ENCODE peak calls at places on chromosomes 1 and 21, in nine cellular contexts. Q is AG10803, Z is ovary, V is uterus, B is coronary artery, T is fibroblast of pulmonary artery, A is stomach, D is cardiac muscle cell, F is right lobe of liver. G is an unnamed sample.

GRCh38 chr21:42235593-42235992 is 16.7 kb downstream of the ABCG1 start:
- DNase-seq in Q (no peak), Z (no peak), V (no peak), B (no peak), T (no peak), A (no peak), D (no peak), F (no peak), G (no peak)

GRCh38 chr1:176177764-176178163 is 29.3 kb downstream of the COP1 start:
- DNase-seq in Q (no peak), Z (no peak), V (no peak), B (no peak), T (no peak), A (no peak), D (no peak), F (no peak), G (no peak)

GRCh38 chr1:25743164-25744139 is 56.5 kb upstream of the SELENON start:
- DNase-seq in Q (peak), Z (peak), V (peak), B (peak), T (peak), A (peak), D (peak), F (peak), G (peak)

GRCh38 chr1:24909388-24909898 is 20.6 kb downstream of the RUNX3 start:
- DNase-seq in Q (peak), Z (no peak), V (no peak), B (no peak), T (peak), A (peak), D (peak), F (peak), G (peak)

GRCh38 chr1:18144921-18145699 is 37.5 kb downstream of the IGSF21 start:
- DNase-seq in Q (peak), Z (no peak), V (no peak), B (no peak), T (no peak), A (no peak), D (no peak), F (no peak), G (no peak)

GRCh38 chr1:199719156-199719842 is 308.2 kb upstream of the NR5A2 start:
- DNase-seq in Q (no peak), Z (no peak), V (no peak), B (no peak), T (no peak), A (no peak), D (no peak), F (no peak), G (no peak)

GRCh38 chr1:227604446-227604845 is 41.1 kb downstream of the ZNF678 start:
- DNase-seq in Q (no peak), Z (no peak), V (no peak), B (no peak), T (no peak), A (no peak), D (peak), F (no peak), G (peak)

GRCh38 chr1:9228589-9228988 is 6.0 kb upstream of the H6PD start:
- DNase-seq in Q (no peak), Z (no peak), V (no peak), B (no peak), T (no peak), A (no peak), D (no peak), F (no peak), G (no peak)

GRCh38 chr1:36359911-36360310 is 25.8 kb downstream of the STK40 start:
- DNase-seq in Q (no peak), Z (no peak), V (no peak), B (no peak), T (no peak), A (no peak), D (no peak), F (no peak), G (peak)

GRCh38 chr1:171645553-171646336 is 6.7 kb downstream of the MYOC start:
- DNase-seq in Q (peak), Z (peak), V (peak), B (peak), T (peak), A (no peak), D (peak), F (no peak), G (no peak)

GRCh38 chr1:182337736-182338571 is 53.6 kb downstream of the GLUL start:
- DNase-seq in Q (peak), Z (peak), V (peak), B (no peak), T (peak), A (no peak), D (peak), F (no peak), G (no peak)

GRCh38 chr21:45974073-45975016 is 7.2 kb upstream of the COL6A1 start:
- DNase-seq in Q (peak), Z (peak), V (peak), B (peak), T (peak), A (peak), D (peak), F (peak), G (peak)

GRCh38 chr1:155794605-155795265 is 62.3 kb downstream of the GON4L start:
- DNase-seq in Q (no peak), Z (no peak), V (no peak), B (no peak), T (no peak), A (no peak), D (no peak), F (no peak), G (peak)

GRCh38 chr1:2074944-2075740 is 24.9 kb downstream of the PRKCZ start:
- DNase-seq in Q (no peak), Z (no peak), V (no peak), B (no peak), T (no peak), A (no peak), D (no peak), F (no peak), G (no peak)

GRCh38 chr1:34113887-34114286 is 51.1 kb downstream of the CSMD2 start:
- DNase-seq in Q (peak), Z (no peak), V (no peak), B (no peak), T (peak), A (no peak), D (peak), F (no peak), G (peak)

GRCh38 chr1:78950801-78951200 is 55.7 kb downstream of the ADGRL4 start:
- DNase-seq in Q (no peak), Z (no peak), V (no peak), B (no peak), T (no peak), A (no peak), D (no peak), F (no peak), G (peak)

GRCh38 chr1:234230414-234230862 is 142.8 kb upstream of the COA6 start:
- DNase-seq in Q (no peak), Z (no peak), V (no peak), B (no peak), T (no peak), A (no peak), D (peak), F (no peak), G (no peak)

GRCh38 chr21:46145840-46146691 is 9.3 kb downstream of the FTCD start:
- DNase-seq in Q (no peak), Z (no peak), V (peak), B (no peak), T (no peak), A (no peak), D (no peak), F (peak), G (no peak)

GRCh38 chr1:59703226-59703917 is 111.4 kb upstream of the HOOK1 start:
- DNase-seq in Q (peak), Z (no peak), V (peak), B (no peak), T (peak), A (no peak), D (peak), F (no peak), G (peak)

GRCh38 chr1:234839663-234840062 is 229.7 kb upstream of the IRF2BP2 start:
- DNase-seq in Q (no peak), Z (no peak), V (no peak), B (no peak), T (no peak), A (no peak), D (no peak), F (no peak), G (peak)

GRCh38 chr1:94729287-94729686 is 90.9 kb upstream of the SLC44A3 start:
- DNase-seq in Q (peak), Z (no peak), V (no peak), B (no peak), T (peak), A (no peak), D (peak), F (no peak), G (peak)

GRCh38 chr1:156342556-156342955 is 4.2 kb downstream of the TSACC start:
- DNase-seq in Q (peak), Z (no peak), V (no peak), B (no peak), T (no peak), A (no peak), D (no peak), F (no peak), G (no peak)

GRCh38 chr1:227999056-227999930 is 7.5 kb upstream of the WNT3A start:
- DNase-seq in Q (peak), Z (no peak), V (peak), B (peak), T (peak), A (peak), D (peak), F (peak), G (peak)

GRCh38 chr1:209045326-209046057 is 538.0 kb upstream of the CAMK1G start:
- DNase-seq in Q (peak), Z (no peak), V (no peak), B (no peak), T (no peak), A (no peak), D (no peak), F (no peak), G (no peak)

GRCh38 chr1:199913313-199913712 is 114.2 kb upstream of the NR5A2 start:
- DNase-seq in Q (no peak), Z (no peak), V (no peak), B (no peak), T (no peak), A (no peak), D (no peak), F (no peak), G (no peak)

DNA sequence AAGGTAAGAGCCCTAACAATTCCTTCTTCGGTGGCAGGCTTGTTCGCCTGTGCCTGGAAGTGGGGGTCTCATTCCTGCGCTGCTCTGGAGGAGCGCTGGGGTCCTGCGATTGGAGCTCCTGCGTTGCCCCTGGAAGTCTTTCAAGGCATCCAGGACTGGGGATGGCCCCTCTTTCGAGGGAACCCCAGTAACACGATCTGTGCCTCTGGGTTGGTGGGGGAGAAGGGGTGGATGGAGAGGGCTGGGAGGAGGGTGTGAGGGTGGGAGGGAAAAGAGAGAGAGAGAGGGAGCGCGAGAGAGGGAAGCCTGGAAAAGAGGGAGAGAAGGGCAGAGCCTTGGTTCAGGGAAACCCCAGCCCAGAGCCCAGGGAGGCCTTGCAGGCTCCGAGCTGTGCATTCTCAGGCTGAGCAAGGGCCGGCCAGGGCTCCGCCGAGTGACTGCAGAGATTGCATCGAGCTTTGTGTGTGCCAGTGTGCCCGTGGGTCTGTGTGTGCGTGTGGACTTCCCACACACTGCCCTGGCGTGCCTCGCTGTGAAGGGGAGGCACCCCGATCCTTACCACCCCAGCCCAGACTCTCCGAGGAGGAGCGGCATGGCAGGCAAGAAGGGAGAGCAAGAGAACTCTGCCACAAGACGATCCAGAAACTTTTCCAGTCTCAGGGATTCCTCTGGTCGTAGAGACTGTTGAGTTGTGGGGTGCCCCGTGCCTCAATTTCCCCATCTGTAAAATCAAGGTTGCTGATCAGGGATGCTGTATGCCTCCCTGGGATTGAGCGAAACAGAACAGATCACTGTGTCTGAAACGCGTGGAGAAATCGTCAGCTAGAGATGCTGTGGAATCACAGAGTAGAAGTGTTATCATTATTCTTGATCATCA is 609 bp downstream of the BCL9 start:
- DNase-seq in Q (peak), Z (peak), V (peak), B (peak), T (peak), A (peak), D (peak), F (peak), G (peak)
- H3K4me3 ChIP-seq in Q (peak), Z (peak), V (peak), B (peak), T (peak), A (peak), D (peak), F (peak), G (peak)

GRCh38 chr1:91529856-91530255 is 29.2 kb downstream of the CDC7 start:
- DNase-seq in Q (peak), Z (no peak), V (no peak), B (no peak), T (peak), A (no peak), D (peak), F (no peak), G (peak)
- TF ChIP-seq CTCF in Q (peak), Z (no peak), V (no peak), B (no peak), T (peak), A (no peak), D (peak), F (peak), G (peak)

DNA sequence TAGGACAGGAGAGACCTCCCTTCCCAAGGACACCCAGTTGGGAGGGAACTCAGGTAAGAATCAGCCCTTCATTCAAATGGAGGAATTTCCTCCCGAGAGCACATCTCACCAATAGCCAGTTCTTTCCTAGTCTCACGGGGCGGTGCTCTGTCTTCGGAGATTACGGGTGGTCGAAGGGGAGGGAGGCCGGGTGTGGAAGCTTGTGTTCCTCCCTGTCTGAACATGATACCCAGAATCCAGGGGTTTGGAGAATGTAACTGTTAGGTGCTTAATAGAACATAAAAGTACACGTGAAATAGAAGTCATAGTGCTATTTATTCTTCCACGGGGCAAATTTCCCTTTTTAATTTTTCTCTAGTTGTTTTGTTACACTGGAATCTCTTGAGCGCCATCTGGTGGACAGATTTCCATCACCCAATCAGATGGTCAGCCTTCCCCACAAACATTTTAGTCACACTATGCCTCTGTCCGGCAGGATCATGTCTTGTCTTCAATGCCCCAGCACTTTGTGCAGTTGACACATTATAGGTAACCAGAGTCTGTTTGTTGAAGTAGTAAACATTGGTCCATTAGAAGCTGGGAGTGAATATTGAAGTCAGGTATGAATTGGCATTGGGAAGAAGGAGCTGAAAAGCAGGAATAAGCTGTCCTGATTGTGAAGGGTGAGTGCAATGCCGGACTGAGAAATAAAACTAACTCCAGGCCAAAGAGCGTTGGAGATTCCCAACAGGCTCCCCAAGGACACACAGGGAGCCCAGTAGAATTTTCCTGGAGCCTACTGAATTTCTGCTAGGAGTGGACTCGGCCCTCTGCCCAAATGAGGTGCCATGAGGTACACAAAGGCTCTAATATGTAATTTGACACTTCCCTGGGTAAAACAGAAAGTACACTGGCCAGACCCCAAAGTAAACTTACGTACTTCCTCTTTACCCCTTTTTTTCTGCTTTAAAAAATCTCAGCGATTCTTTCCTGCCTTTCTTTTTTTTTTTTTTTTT is 27.6 kb upstream of the ZNF697 start:
- DNase-seq in Q (peak), Z (peak), V (peak), B (no peak), T (peak), A (peak), D (peak), F (peak), G (peak)
- H3K4me3 ChIP-seq in Q (peak), Z (peak), V (peak), B (peak), T (peak), A (peak), D (peak), F (peak), G (peak)

GRCh38 chr1:201020647-201021332 is 2.7 kb downstream of the KIF21B start:
- DNase-seq in Q (no peak), Z (no peak), V (no peak), B (no peak), T (peak), A (no peak), D (peak), F (no peak), G (peak)
- TF ChIP-seq CTCF in Q (peak), Z (no peak), V (no peak), B (no peak), T (peak), A (no peak), D (peak), F (no peak), G (peak)

GRCh38 chr1:114153621-114154145 is at the start of gene SYT6:
- DNase-seq in Q (no peak), Z (no peak), V (no peak), B (no peak), T (no peak), A (no peak), D (no peak), F (no peak), G (no peak)
- H3K4me3 ChIP-seq in Q (peak), Z (peak), V (peak), B (peak), T (no peak), A (peak), D (peak), F (peak), G (no peak)

GRCh38 chr1:223161321-223161720 is 18.3 kb upstream of the TLR5 start:
- DNase-seq in Q (no peak), Z (no peak), V (no peak), B (no peak), T (no peak), A (no peak), D (no peak), F (no peak), G (no peak)
- TF ChIP-seq CTCF in Q (no peak), Z (no peak), V (no peak), B (no peak), T (no peak), A (no peak), D (no peak), F (no peak), G (no peak)

GRCh38 chr1:240998441-240999015 is 358.5 kb downstream of the RGS7 start:
- DNase-seq in Q (no peak), Z (no peak), V (no peak), B (no peak), T (no peak), A (no peak), D (no peak), F (peak), G (no peak)
- H3K4me3 ChIP-seq in Q (no peak), Z (no peak), V (no peak), B (no peak), T (no peak), A (no peak), D (no peak), F (no peak), G (no peak)

GRCh38 chr1:147390185-147390542 is 147.7 kb downstream of the CHD1L start:
- DNase-seq in Q (no peak), Z (no peak), V (no peak), B (no peak), T (no peak), A (no peak), D (no peak), F (no peak), G (no peak)
- TF ChIP-seq CTCF in Q (no peak), Z (no peak), V (no peak), B (no peak), T (no peak), A (no peak), D (no peak), F (no peak), G (no peak)

GRCh38 chr21:39628380-39628779 is 15.6 kb downstream of the B3GALT5 start:
- DNase-seq in Q (no peak), Z (no peak), V (no peak), B (no peak), T (no peak), A (no peak), D (no peak), F (no peak), G (no peak)

GRCh38 chr21:39630191-39630591 is 17.5 kb downstream of the B3GALT5 start:
- DNase-seq in Q (peak), Z (no peak), V (no peak), B (no peak), T (no peak), A (no peak), D (no peak), F (no peak), G (peak)

GRCh38 chr21:39633043-39633442 is 20.3 kb downstream of the B3GALT5 start:
- DNase-seq in Q (peak), Z (no peak), V (no peak), B (peak), T (no peak), A (no peak), D (no peak), F (no peak), G (peak)

GRCh38 chr21:39631842-39632577 is 19.3 kb downstream of the B3GALT5 start:
- DNase-seq in Q (no peak), Z (no peak), V (no peak), B (no peak), T (no peak), A (no peak), D (no peak), F (no peak), G (no peak)

GRCh38 chr21:39630827-39631226 is 18.1 kb downstream of the B3GALT5 start:
- DNase-seq in Q (peak), Z (no peak), V (no peak), B (no peak), T (no peak), A (no peak), D (no peak), F (no peak), G (no peak)
- H3K4me3 ChIP-seq in Q (no peak), Z (no peak), V (no peak), B (no peak), T (no peak), A (no peak), D (no peak), F (no peak), G (no peak)